ENCODE peak calls at places on chromosomes 11 and 22, in eight cellular contexts. One of them, this sample, is unnamed.

GRCh38 chr22:36764060-36764459 is 11.9 kb downstream of the IFT27 start:
- DNase-seq in T-helper 2 cell treated with Interferon-gamma antibody and Interleukin-4, amounts not matched to agents 5 μg/mL and 100 μg/mL, for 36 hours: no peak
- DNase-seq in fibroblast of the conjunctiva: no peak
- DNase-seq in smooth muscle cell of the brain vasculature: no peak
- DNase-seq in frontal cortex: no peak
- DNase-seq in progenitor cell of endocrine pancreas: no peak
- DNase-seq in NCI-H1048: no peak
- DNase-seq in HuH-7: no peak
- DNase-seq in this sample: no peak

GRCh38 chr22:26942301-26942927 is 285.0 kb downstream of the MIAT start:
- DNase-seq in T-helper 2 cell treated with Interferon-gamma antibody and Interleukin-4, amounts not matched to agents 5 μg/mL and 100 μg/mL, for 36 hours: no peak
- DNase-seq in fibroblast of the conjunctiva: no peak
- DNase-seq in smooth muscle cell of the brain vasculature: no peak
- DNase-seq in frontal cortex: no peak
- DNase-seq in progenitor cell of endocrine pancreas: no peak
- DNase-seq in NCI-H1048: peak; percentile 78
- DNase-seq in HuH-7: no peak
- DNase-seq in this sample: no peak

GRCh38 chr11:9461068-9461759 is 402 bp downstream of the ZNF143 start:
- DNase-seq in T-helper 2 cell treated with Interferon-gamma antibody and Interleukin-4, amounts not matched to agents 5 μg/mL and 100 μg/mL, for 36 hours: peak; percentile 75
- DNase-seq in fibroblast of the conjunctiva: peak; percentile 88
- DNase-seq in smooth muscle cell of the brain vasculature: peak; percentile 77
- DNase-seq in frontal cortex: peak; percentile 79
- DNase-seq in progenitor cell of endocrine pancreas: peak; percentile 68
- DNase-seq in NCI-H1048: peak; percentile 76
- DNase-seq in HuH-7: peak; percentile 70
- DNase-seq in this sample: peak; percentile 75

GRCh38 chr11:18209058-18209457 is 27.5 kb downstream of the SAA4 start:
- DNase-seq in T-helper 2 cell treated with Interferon-gamma antibody and Interleukin-4, amounts not matched to agents 5 μg/mL and 100 μg/mL, for 36 hours: no peak
- DNase-seq in fibroblast of the conjunctiva: no peak
- DNase-seq in smooth muscle cell of the brain vasculature: no peak
- DNase-seq in frontal cortex: no peak
- DNase-seq in progenitor cell of endocrine pancreas: no peak
- DNase-seq in NCI-H1048: no peak
- DNase-seq in HuH-7: no peak
- DNase-seq in this sample: no peak

GRCh38 chr22:31947296-31947695 is 3.0 kb downstream of the YWHAH start:
- DNase-seq in T-helper 2 cell treated with Interferon-gamma antibody and Interleukin-4, amounts not matched to agents 5 μg/mL and 100 μg/mL, for 36 hours: no peak
- DNase-seq in fibroblast of the conjunctiva: no peak
- DNase-seq in smooth muscle cell of the brain vasculature: no peak
- DNase-seq in frontal cortex: no peak
- DNase-seq in progenitor cell of endocrine pancreas: no peak
- DNase-seq in NCI-H1048: no peak
- DNase-seq in HuH-7: peak; percentile 56
- DNase-seq in this sample: no peak

GRCh38 chr11:72962084-72962483 is 147.9 kb downstream of the ATG16L2 start:
- DNase-seq in T-helper 2 cell treated with Interferon-gamma antibody and Interleukin-4, amounts not matched to agents 5 μg/mL and 100 μg/mL, for 36 hours: no peak
- DNase-seq in fibroblast of the conjunctiva: peak; percentile 71
- DNase-seq in smooth muscle cell of the brain vasculature: no peak
- DNase-seq in frontal cortex: no peak
- DNase-seq in progenitor cell of endocrine pancreas: no peak
- DNase-seq in NCI-H1048: no peak
- DNase-seq in HuH-7: no peak
- DNase-seq in this sample: no peak

GRCh38 chr11:119472856-119473222 is 49.9 kb upstream of the THY1 start:
- DNase-seq in T-helper 2 cell treated with Interferon-gamma antibody and Interleukin-4, amounts not matched to agents 5 μg/mL and 100 μg/mL, for 36 hours: no peak
- DNase-seq in fibroblast of the conjunctiva: no peak
- DNase-seq in smooth muscle cell of the brain vasculature: no peak
- DNase-seq in frontal cortex: no peak
- DNase-seq in progenitor cell of endocrine pancreas: no peak
- DNase-seq in NCI-H1048: no peak
- DNase-seq in HuH-7: no peak
- DNase-seq in this sample: no peak

GRCh38 chr22:20569059-20570058 is 61.9 kb downstream of the MED15 start:
- DNase-seq in T-helper 2 cell treated with Interferon-gamma antibody and Interleukin-4, amounts not matched to agents 5 μg/mL and 100 μg/mL, for 36 hours: peak; percentile 59
- DNase-seq in fibroblast of the conjunctiva: peak; percentile 89
- DNase-seq in smooth muscle cell of the brain vasculature: no peak
- DNase-seq in frontal cortex: peak; percentile 63
- DNase-seq in progenitor cell of endocrine pancreas: no peak
- DNase-seq in NCI-H1048: no peak
- DNase-seq in HuH-7: no peak
- DNase-seq in this sample: no peak

GRCh38 chr11:68021167-68021787 is 9.2 kb upstream of the NDUFS8 start:
- DNase-seq in T-helper 2 cell treated with Interferon-gamma antibody and Interleukin-4, amounts not matched to agents 5 μg/mL and 100 μg/mL, for 36 hours: no peak
- DNase-seq in fibroblast of the conjunctiva: no peak
- DNase-seq in smooth muscle cell of the brain vasculature: no peak
- DNase-seq in frontal cortex: no peak
- DNase-seq in progenitor cell of endocrine pancreas: no peak
- DNase-seq in NCI-H1048: no peak
- DNase-seq in HuH-7: peak; percentile 93
- DNase-seq in this sample: no peak

GRCh38 chr11:26286472-26287066 is 45.4 kb upstream of the ANO3 start:
- DNase-seq in T-helper 2 cell treated with Interferon-gamma antibody and Interleukin-4, amounts not matched to agents 5 μg/mL and 100 μg/mL, for 36 hours: no peak
- DNase-seq in fibroblast of the conjunctiva: peak; percentile 29
- DNase-seq in smooth muscle cell of the brain vasculature: no peak
- DNase-seq in frontal cortex: no peak
- DNase-seq in progenitor cell of endocrine pancreas: no peak
- DNase-seq in NCI-H1048: no peak
- DNase-seq in HuH-7: peak; percentile 7
- DNase-seq in this sample: peak; percentile 18

GRCh38 chr11:100929377-100929776 is 200.2 kb downstream of the PGR start:
- DNase-seq in T-helper 2 cell treated with Interferon-gamma antibody and Interleukin-4, amounts not matched to agents 5 μg/mL and 100 μg/mL, for 36 hours: no peak
- DNase-seq in fibroblast of the conjunctiva: no peak
- DNase-seq in smooth muscle cell of the brain vasculature: no peak
- DNase-seq in frontal cortex: no peak
- DNase-seq in progenitor cell of endocrine pancreas: no peak
- DNase-seq in NCI-H1048: no peak
- DNase-seq in HuH-7: no peak
- DNase-seq in this sample: no peak

GRCh38 chr11:74171630-74172465 is 759 bp downstream of the PPME1 start:
- DNase-seq in T-helper 2 cell treated with Interferon-gamma antibody and Interleukin-4, amounts not matched to agents 5 μg/mL and 100 μg/mL, for 36 hours: no peak
- DNase-seq in fibroblast of the conjunctiva: no peak
- DNase-seq in smooth muscle cell of the brain vasculature: no peak
- DNase-seq in frontal cortex: no peak
- DNase-seq in progenitor cell of endocrine pancreas: no peak
- DNase-seq in NCI-H1048: no peak
- DNase-seq in HuH-7: no peak
- DNase-seq in this sample: no peak

GRCh38 chr11:124758355-124759267 is 3.5 kb downstream of the ESAM start:
- DNase-seq in T-helper 2 cell treated with Interferon-gamma antibody and Interleukin-4, amounts not matched to agents 5 μg/mL and 100 μg/mL, for 36 hours: peak; percentile 64
- DNase-seq in fibroblast of the conjunctiva: peak; percentile 39
- DNase-seq in smooth muscle cell of the brain vasculature: no peak
- DNase-seq in frontal cortex: peak; percentile 79
- DNase-seq in progenitor cell of endocrine pancreas: peak; percentile 77
- DNase-seq in NCI-H1048: no peak
- DNase-seq in HuH-7: peak; percentile 92
- DNase-seq in this sample: peak; percentile 87

GRCh38 chr11:100980156-100980555 is 149.5 kb downstream of the PGR start:
- DNase-seq in T-helper 2 cell treated with Interferon-gamma antibody and Interleukin-4, amounts not matched to agents 5 μg/mL and 100 μg/mL, for 36 hours: no peak
- DNase-seq in fibroblast of the conjunctiva: no peak
- DNase-seq in smooth muscle cell of the brain vasculature: peak; percentile 7
- DNase-seq in frontal cortex: no peak
- DNase-seq in progenitor cell of endocrine pancreas: no peak
- DNase-seq in NCI-H1048: no peak
- DNase-seq in HuH-7: no peak
- DNase-seq in this sample: no peak

GRCh38 chr11:12284321-12285050 is 92.9 kb upstream of the PARVA start:
- DNase-seq in T-helper 2 cell treated with Interferon-gamma antibody and Interleukin-4, amounts not matched to agents 5 μg/mL and 100 μg/mL, for 36 hours: peak; percentile 0
- DNase-seq in fibroblast of the conjunctiva: peak; percentile 58
- DNase-seq in smooth muscle cell of the brain vasculature: no peak
- DNase-seq in frontal cortex: no peak
- DNase-seq in progenitor cell of endocrine pancreas: no peak
- DNase-seq in NCI-H1048: no peak
- DNase-seq in HuH-7: no peak
- DNase-seq in this sample: peak; percentile 1

GRCh38 chr22:49753961-49754673 is 73.6 kb downstream of the BRD1 start:
- DNase-seq in T-helper 2 cell treated with Interferon-gamma antibody and Interleukin-4, amounts not matched to agents 5 μg/mL and 100 μg/mL, for 36 hours: no peak
- DNase-seq in fibroblast of the conjunctiva: no peak
- DNase-seq in smooth muscle cell of the brain vasculature: no peak
- DNase-seq in frontal cortex: no peak
- DNase-seq in progenitor cell of endocrine pancreas: no peak
- DNase-seq in NCI-H1048: no peak
- DNase-seq in HuH-7: no peak
- DNase-seq in this sample: no peak

GRCh38 chr11:71454470-71455113 is 1.6 kb downstream of the NADSYN1 start:
- DNase-seq in T-helper 2 cell treated with Interferon-gamma antibody and Interleukin-4, amounts not matched to agents 5 μg/mL and 100 μg/mL, for 36 hours: no peak
- DNase-seq in fibroblast of the conjunctiva: no peak
- DNase-seq in smooth muscle cell of the brain vasculature: no peak
- DNase-seq in frontal cortex: no peak
- DNase-seq in progenitor cell of endocrine pancreas: no peak
- DNase-seq in NCI-H1048: no peak
- DNase-seq in HuH-7: no peak
- DNase-seq in this sample: no peak

GRCh38 chr11:130371004-130371590 is 56.4 kb upstream of the ZBTB44 start:
- DNase-seq in T-helper 2 cell treated with Interferon-gamma antibody and Interleukin-4, amounts not matched to agents 5 μg/mL and 100 μg/mL, for 36 hours: no peak
- DNase-seq in fibroblast of the conjunctiva: no peak
- DNase-seq in smooth muscle cell of the brain vasculature: no peak
- DNase-seq in frontal cortex: no peak
- DNase-seq in progenitor cell of endocrine pancreas: no peak
- DNase-seq in NCI-H1048: no peak
- DNase-seq in HuH-7: peak; percentile 13
- DNase-seq in this sample: no peak

GRCh38 chr11:121841487-121842167 is 274.4 kb downstream of the BLID start:
- DNase-seq in T-helper 2 cell treated with Interferon-gamma antibody and Interleukin-4, amounts not matched to agents 5 μg/mL and 100 μg/mL, for 36 hours: no peak
- DNase-seq in fibroblast of the conjunctiva: peak; percentile 78
- DNase-seq in smooth muscle cell of the brain vasculature: peak; percentile 33
- DNase-seq in frontal cortex: no peak
- DNase-seq in progenitor cell of endocrine pancreas: no peak
- DNase-seq in NCI-H1048: no peak
- DNase-seq in HuH-7: no peak
- DNase-seq in this sample: no peak

GRCh38 chr11:70415176-70415575 is 16.8 kb downstream of the CTTN start:
- DNase-seq in T-helper 2 cell treated with Interferon-gamma antibody and Interleukin-4, amounts not matched to agents 5 μg/mL and 100 μg/mL, for 36 hours: no peak
- DNase-seq in fibroblast of the conjunctiva: peak; percentile 55
- DNase-seq in smooth muscle cell of the brain vasculature: peak; percentile 70
- DNase-seq in frontal cortex: no peak
- DNase-seq in progenitor cell of endocrine pancreas: no peak
- DNase-seq in NCI-H1048: no peak
- DNase-seq in HuH-7: no peak
- DNase-seq in this sample: no peak

GRCh38 chr11:78800089-78800690 is 225.5 kb upstream of the NARS2 start:
- DNase-seq in T-helper 2 cell treated with Interferon-gamma antibody and Interleukin-4, amounts not matched to agents 5 μg/mL and 100 μg/mL, for 36 hours: no peak
- DNase-seq in fibroblast of the conjunctiva: no peak
- DNase-seq in smooth muscle cell of the brain vasculature: no peak
- DNase-seq in frontal cortex: no peak
- DNase-seq in progenitor cell of endocrine pancreas: no peak
- DNase-seq in NCI-H1048: no peak
- DNase-seq in HuH-7: no peak
- DNase-seq in this sample: no peak

GRCh38 chr11:29485641-29486040 is 531.2 kb downstream of the KCNA4 start:
- DNase-seq in T-helper 2 cell treated with Interferon-gamma antibody and Interleukin-4, amounts not matched to agents 5 μg/mL and 100 μg/mL, for 36 hours: no peak
- DNase-seq in fibroblast of the conjunctiva: no peak
- DNase-seq in smooth muscle cell of the brain vasculature: no peak
- DNase-seq in frontal cortex: no peak
- DNase-seq in progenitor cell of endocrine pancreas: no peak
- DNase-seq in NCI-H1048: no peak
- DNase-seq in HuH-7: no peak
- DNase-seq in this sample: no peak

GRCh38 chr22:25030636-25031035 is 78.1 kb downstream of the KIAA1671 start:
- DNase-seq in T-helper 2 cell treated with Interferon-gamma antibody and Interleukin-4, amounts not matched to agents 5 μg/mL and 100 μg/mL, for 36 hours: no peak
- DNase-seq in fibroblast of the conjunctiva: no peak
- DNase-seq in smooth muscle cell of the brain vasculature: no peak
- DNase-seq in frontal cortex: no peak
- DNase-seq in progenitor cell of endocrine pancreas: no peak
- DNase-seq in NCI-H1048: no peak
- DNase-seq in HuH-7: no peak
- DNase-seq in this sample: no peak

GRCh38 chr22:35542157-35542971 is 1.7 kb downstream of the RASD2 start:
- DNase-seq in T-helper 2 cell treated with Interferon-gamma antibody and Interleukin-4, amounts not matched to agents 5 μg/mL and 100 μg/mL, for 36 hours: no peak
- DNase-seq in fibroblast of the conjunctiva: no peak
- DNase-seq in smooth muscle cell of the brain vasculature: no peak
- DNase-seq in frontal cortex: no peak
- DNase-seq in progenitor cell of endocrine pancreas: no peak
- DNase-seq in NCI-H1048: no peak
- DNase-seq in HuH-7: no peak
- DNase-seq in this sample: no peak

GRCh38 chr22:25843660-25844275 is 101.8 kb downstream of the MYO18B start:
- DNase-seq in T-helper 2 cell treated with Interferon-gamma antibody and Interleukin-4, amounts not matched to agents 5 μg/mL and 100 μg/mL, for 36 hours: no peak
- DNase-seq in fibroblast of the conjunctiva: no peak
- DNase-seq in smooth muscle cell of the brain vasculature: no peak
- DNase-seq in frontal cortex: no peak
- DNase-seq in progenitor cell of endocrine pancreas: no peak
- DNase-seq in NCI-H1048: no peak
- DNase-seq in HuH-7: no peak
- DNase-seq in this sample: no peak

GRCh38 chr11:62923634-62924411 is 2.7 kb upstream of the CHRM1 start:
- DNase-seq in T-helper 2 cell treated with Interferon-gamma antibody and Interleukin-4, amounts not matched to agents 5 μg/mL and 100 μg/mL, for 36 hours: no peak
- DNase-seq in fibroblast of the conjunctiva: no peak
- DNase-seq in smooth muscle cell of the brain vasculature: no peak
- DNase-seq in frontal cortex: peak; percentile 70
- DNase-seq in progenitor cell of endocrine pancreas: no peak
- DNase-seq in NCI-H1048: no peak
- DNase-seq in HuH-7: no peak
- DNase-seq in this sample: no peak

GRCh38 chr22:37601540-37602442 is 6.8 kb upstream of the GGA1 start:
- DNase-seq in T-helper 2 cell treated with Interferon-gamma antibody and Interleukin-4, amounts not matched to agents 5 μg/mL and 100 μg/mL, for 36 hours: no peak
- DNase-seq in fibroblast of the conjunctiva: peak; percentile 33
- DNase-seq in smooth muscle cell of the brain vasculature: no peak
- DNase-seq in frontal cortex: no peak
- DNase-seq in progenitor cell of endocrine pancreas: no peak
- DNase-seq in NCI-H1048: peak; percentile 95
- DNase-seq in HuH-7: peak; percentile 68
- DNase-seq in this sample: no peak

GRCh38 chr11:35344990-35345655 is 74.2 kb downstream of the SLC1A2 start:
- DNase-seq in T-helper 2 cell treated with Interferon-gamma antibody and Interleukin-4, amounts not matched to agents 5 μg/mL and 100 μg/mL, for 36 hours: no peak
- DNase-seq in fibroblast of the conjunctiva: no peak
- DNase-seq in smooth muscle cell of the brain vasculature: no peak
- DNase-seq in frontal cortex: no peak
- DNase-seq in progenitor cell of endocrine pancreas: no peak
- DNase-seq in NCI-H1048: no peak
- DNase-seq in HuH-7: no peak
- DNase-seq in this sample: no peak

GRCh38 chr11:67563354-67564114 is 20.1 kb upstream of the GSTP1 start:
- DNase-seq in T-helper 2 cell treated with Interferon-gamma antibody and Interleukin-4, amounts not matched to agents 5 μg/mL and 100 μg/mL, for 36 hours: no peak
- DNase-seq in fibroblast of the conjunctiva: peak; percentile 32
- DNase-seq in smooth muscle cell of the brain vasculature: no peak
- DNase-seq in frontal cortex: no peak
- DNase-seq in progenitor cell of endocrine pancreas: no peak
- DNase-seq in NCI-H1048: no peak
- DNase-seq in HuH-7: no peak
- DNase-seq in this sample: no peak

GRCh38 chr11:44286268-44286880 is 23.6 kb downstream of the ALX4 start:
- DNase-seq in T-helper 2 cell treated with Interferon-gamma antibody and Interleukin-4, amounts not matched to agents 5 μg/mL and 100 μg/mL, for 36 hours: peak; percentile 32
- DNase-seq in fibroblast of the conjunctiva: no peak
- DNase-seq in smooth muscle cell of the brain vasculature: no peak
- DNase-seq in frontal cortex: peak; percentile 69
- DNase-seq in progenitor cell of endocrine pancreas: peak; percentile 47
- DNase-seq in NCI-H1048: peak; percentile 27
- DNase-seq in HuH-7: peak; percentile 84
- DNase-seq in this sample: peak; percentile 75

GRCh38 chr22:45671051-45671782 is 417 bp upstream of the ATXN10 start:
- DNase-seq in T-helper 2 cell treated with Interferon-gamma antibody and Interleukin-4, amounts not matched to agents 5 μg/mL and 100 μg/mL, for 36 hours: no peak
- DNase-seq in fibroblast of the conjunctiva: no peak
- DNase-seq in smooth muscle cell of the brain vasculature: no peak
- DNase-seq in frontal cortex: no peak
- DNase-seq in progenitor cell of endocrine pancreas: peak; percentile 12
- DNase-seq in NCI-H1048: no peak
- DNase-seq in HuH-7: peak; percentile 82
- DNase-seq in this sample: peak; percentile 38

GRCh38 chr11:46112961-46113617 is 8.2 kb downstream of the PHF21A start:
- DNase-seq in T-helper 2 cell treated with Interferon-gamma antibody and Interleukin-4, amounts not matched to agents 5 μg/mL and 100 μg/mL, for 36 hours: no peak
- DNase-seq in fibroblast of the conjunctiva: peak; percentile 49
- DNase-seq in smooth muscle cell of the brain vasculature: no peak
- DNase-seq in frontal cortex: no peak
- DNase-seq in progenitor cell of endocrine pancreas: no peak
- DNase-seq in NCI-H1048: peak; percentile 21
- DNase-seq in HuH-7: peak; percentile 63
- DNase-seq in this sample: no peak

GRCh38 chr11:62806611-62807121 is 1.4 kb upstream of the NXF1 start:
- DNase-seq in T-helper 2 cell treated with Interferon-gamma antibody and Interleukin-4, amounts not matched to agents 5 μg/mL and 100 μg/mL, for 36 hours: no peak
- DNase-seq in fibroblast of the conjunctiva: no peak
- DNase-seq in smooth muscle cell of the brain vasculature: no peak
- DNase-seq in frontal cortex: no peak
- DNase-seq in progenitor cell of endocrine pancreas: no peak
- DNase-seq in NCI-H1048: no peak
- DNase-seq in HuH-7: no peak
- DNase-seq in this sample: no peak

GRCh38 chr11:24709928-24710565 is 213.2 kb downstream of the LUZP2 start:
- DNase-seq in T-helper 2 cell treated with Interferon-gamma antibody and Interleukin-4, amounts not matched to agents 5 μg/mL and 100 μg/mL, for 36 hours: no peak
- DNase-seq in fibroblast of the conjunctiva: no peak
- DNase-seq in smooth muscle cell of the brain vasculature: no peak
- DNase-seq in frontal cortex: no peak
- DNase-seq in progenitor cell of endocrine pancreas: no peak
- DNase-seq in NCI-H1048: no peak
- DNase-seq in HuH-7: no peak
- DNase-seq in this sample: no peak